ENCODE peak calls at places on chromosome 14, in ten cellular contexts. T is Calu3, A is psoas muscle, N is fibroblast of the aortic adventitia, D is fibroblast of mammary gland, H is lower leg skin, P is AG10803, R is fibroblast of lung, F is lower lobe of right lung, B is left ventricle myocardium inferior. Y is an unnamed sample.

GRCh38 chr14:61034416-61035100 is 53.5 kb downstream of the SLC38A6 start:
- DNase-seq in B (no peak), T (peak), D (no peak), P (no peak), H (no peak), A (no peak), R (no peak), N (no peak), F (peak), Y (no peak)

GRCh38 chr14:102579696-102580551 is 12.5 kb upstream of the RCOR1 start:
- DNase-seq in H (peak), T (no peak), F (peak), R (peak), N (peak), B (no peak), A (peak), P (peak), D (peak), Y (no peak)

GRCh38 chr14:86166541-86166940 is 636.6 kb downstream of the FLRT2 start:
- DNase-seq in P (no peak), T (no peak), N (no peak), F (no peak), B (no peak), H (no peak), A (no peak), R (no peak), D (no peak), Y (no peak)

GRCh38 chr14:56487761-56488160 is 91.8 kb upstream of the TMEM260 start:
- DNase-seq in N (peak), H (no peak), T (no peak), R (peak), B (no peak), D (peak), F (no peak), P (peak), A (no peak), Y (no peak)

GRCh38 chr14:94213021-94213420 is 38.9 kb downstream of the PPP4R4 start:
- DNase-seq in H (no peak), F (no peak), A (no peak), B (no peak), N (peak), P (peak), R (peak), D (peak), T (no peak), Y (no peak)

GRCh38 chr14:71591929-71592328 is 340.3 kb upstream of the RGS6 start:
- DNase-seq in F (no peak), N (peak), D (peak), B (no peak), T (peak), A (no peak), H (no peak), R (peak), P (peak), Y (no peak)

GRCh38 chr14:105899657-105900397 is 373.4 kb downstream of the TMEM121 start:
- DNase-seq in P (no peak), F (no peak), H (no peak), R (no peak), B (no peak), N (no peak), D (no peak), T (no peak), A (no peak), Y (no peak)

GRCh38 chr14:75700295-75700694 is 39.2 kb downstream of the TTLL5 start:
- DNase-seq in T (no peak), F (peak), H (no peak), D (no peak), P (no peak), R (no peak), B (no peak), N (no peak), A (no peak), Y (no peak)

GRCh38 chr14:104460920-104461651 is 118.5 kb upstream of the C14orf180 start:
- DNase-seq in P (no peak), N (no peak), H (no peak), T (no peak), R (no peak), A (no peak), F (peak), B (no peak), D (no peak), Y (peak)

GRCh38 chr14:99568567-99569560 is 35.1 kb downstream of the CCDC85C start:
- DNase-seq in N (peak), H (peak), A (no peak), F (no peak), T (no peak), D (no peak), B (peak), R (peak), P (peak), Y (no peak)

GRCh38 chr14:68612049-68612448 is 180.8 kb downstream of the ZFP36L1 start:
- DNase-seq in F (no peak), H (no peak), T (no peak), R (no peak), N (peak), P (peak), B (peak), A (peak), D (no peak), Y (no peak)

GRCh38 chr14:54798465-54799124 is 104.0 kb downstream of the GCH1 start:
- DNase-seq in P (no peak), F (no peak), B (no peak), A (no peak), N (no peak), D (no peak), R (no peak), T (no peak), H (no peak), Y (no peak)

GRCh38 chr14:32697704-32698103 is 241.0 kb upstream of the NPAS3 start:
- DNase-seq in F (no peak), H (no peak), D (peak), P (peak), R (peak), T (no peak), B (no peak), A (no peak), N (peak), Y (no peak)

GRCh38 chr14:42930058-42930457 is 1323.4 kb downstream of the LRFN5 start:
- DNase-seq in B (peak), F (no peak), N (no peak), P (no peak), T (no peak), A (no peak), R (no peak), D (peak), H (peak), Y (no peak)

GRCh38 chr14:50796391-50796790 is 34.6 kb downstream of the NIN start:
- DNase-seq in T (no peak), R (no peak), H (no peak), P (no peak), N (no peak), F (no peak), B (no peak), A (no peak), D (no peak), Y (no peak)

GRCh38 chr14:95623195-95623594 is 63.0 kb upstream of the TCL1B start:
- DNase-seq in N (peak), H (no peak), P (peak), R (no peak), D (no peak), B (no peak), T (no peak), A (no peak), F (no peak), Y (no peak)

GRCh38 chr14:104311358-104311757 is 173.0 kb downstream of the KIF26A start:
- DNase-seq in B (no peak), T (no peak), P (no peak), R (no peak), A (no peak), H (no peak), D (no peak), F (no peak), N (no peak), Y (no peak)

GRCh38 chr14:68563256-68564131 is 229.4 kb downstream of the ZFP36L1 start:
- DNase-seq in N (peak), A (no peak), R (peak), P (peak), B (no peak), F (no peak), H (no peak), T (no peak), D (peak), Y (no peak)

GRCh38 chr14:75984674-75985073 is 889 bp upstream of the IFT43 start:
- DNase-seq in A (no peak), H (no peak), R (no peak), F (no peak), N (no peak), P (no peak), T (no peak), B (no peak), D (no peak), Y (no peak)

GRCh38 chr14:74425525-74426201 is 347 bp downstream of the SYNDIG1L start:
- DNase-seq in B (peak), P (no peak), R (peak), N (no peak), T (peak), D (no peak), F (no peak), A (peak), H (no peak), Y (peak)

GRCh38 chr14:55957950-55958349 is 160.3 kb upstream of the PELI2 start:
- DNase-seq in H (no peak), P (no peak), B (no peak), R (peak), F (no peak), A (no peak), D (no peak), N (no peak), T (no peak), Y (no peak)

GRCh38 chr14:104925941-104926609 is 1.4 kb downstream of the PLD4 start:
- DNase-seq in P (no peak), F (peak), A (no peak), D (no peak), B (no peak), H (no peak), R (peak), T (no peak), N (no peak), Y (no peak)

GRCh38 chr14:86761611-86762010 is 1231.4 kb downstream of the GALC start:
- DNase-seq in N (no peak), D (no peak), T (no peak), R (no peak), A (no peak), H (no peak), B (no peak), F (no peak), P (no peak), Y (no peak)

GRCh38 chr14:95499354-95499750 is 17.1 kb downstream of the SYNE3 start:
- DNase-seq in F (no peak), A (no peak), N (no peak), B (no peak), P (no peak), T (no peak), D (no peak), R (no peak), H (no peak), Y (no peak)

GRCh38 chr14:77123381-77124344 is 17.9 kb downstream of the ZDHHC22 start:
- DNase-seq in D (no peak), R (no peak), P (no peak), F (peak), H (peak), B (peak), N (no peak), A (no peak), T (peak), Y (peak)

GRCh38 chr14:93009471-93010117 is 86.6 kb downstream of the CHGA start:
- DNase-seq in H (peak), D (peak), B (peak), P (peak), F (no peak), T (no peak), N (no peak), R (no peak), A (peak), Y (no peak)

GRCh38 chr14:103136388-103137271 is 13.4 kb downstream of the TNFAIP2 start:
- DNase-seq in A (peak), H (no peak), F (peak), N (peak), R (peak), B (no peak), D (peak), T (no peak), P (peak), Y (no peak)

GRCh38 chr14:79369359-79370332 is 841.7 kb downstream of the DIO2 start:
- DNase-seq in D (peak), H (no peak), T (no peak), P (peak), A (no peak), R (peak), B (no peak), F (no peak), N (peak), Y (no peak)
- TF ChIP-seq CTCF in D (peak), H (no peak), T (no peak), P (peak), A (no peak), R (peak), B (no peak), F (no peak), N (peak), Y (no peak)

GRCh38 chr14:38255408-38255672 is 553 bp downstream of the CLEC14A start:
- DNase-seq in A (no peak), H (no peak), P (no peak), D (no peak), T (no peak), N (no peak), R (no peak), F (peak), B (peak), Y (peak)

GRCh38 chr14:38257500-38257899 is 1.6 kb upstream of the CLEC14A start:
- DNase-seq in D (no peak), T (no peak), P (no peak), H (no peak), F (no peak), B (no peak), N (no peak), A (no peak), R (peak), Y (no peak)

GRCh38 chr14:38255673-38256357 is at the start of gene CLEC14A:
- DNase-seq in A (peak), H (no peak), F (peak), P (peak), B (peak), D (no peak), R (peak), T (no peak), N (no peak), Y (peak)

GRCh38 chr14:38254565-38255407 is 1.1 kb downstream of the CLEC14A start:
- DNase-seq in A (peak), B (peak), H (no peak), T (no peak), N (no peak), R (peak), P (peak), D (no peak), F (no peak), Y (no peak)

DNA sequence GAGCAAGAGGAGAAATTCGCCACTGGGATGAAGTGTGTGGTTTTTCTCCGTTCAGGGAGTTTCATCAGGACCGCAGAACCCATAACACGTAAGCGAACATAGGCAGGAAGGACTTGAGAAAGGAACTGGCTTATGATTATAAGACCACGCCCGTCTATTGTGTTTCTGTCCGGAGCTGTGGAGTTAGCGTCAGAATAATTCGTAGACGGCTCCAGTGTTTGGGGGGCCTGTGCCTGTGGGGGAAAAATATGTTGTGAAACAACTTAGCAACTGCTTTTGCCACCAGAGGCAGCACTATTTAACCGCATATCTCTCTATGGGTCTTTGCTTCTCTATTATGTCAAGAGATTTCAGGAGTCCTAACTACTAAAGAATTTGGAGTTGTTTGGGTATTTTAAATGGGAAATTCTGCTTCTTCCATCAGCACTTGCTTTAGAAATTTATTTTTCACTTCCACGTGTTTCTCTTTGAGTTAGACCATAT is 506 bp upstream of the CLEC14A start:
- DNase-seq in R (no peak), N (peak), P (peak), F (no peak), D (peak), B (no peak), T (no peak), H (peak), A (no peak), Y (no peak)
- TF ChIP-seq CTCF in R (peak), N (peak), P (peak), F (peak), D (no peak), B (peak), T (no peak), H (no peak), A (peak), Y (no peak)

GRCh38 chr14:63902375-63902976 is 49.7 kb downstream of the SYNE2 start:
- DNase-seq in A (no peak), D (no peak), R (no peak), N (no peak), P (no peak), T (no peak), H (no peak), F (no peak), B (no peak), Y (no peak)

GRCh38 chr14:63905370-63905769 is 52.6 kb downstream of the SYNE2 start:
- DNase-seq in R (no peak), P (no peak), F (no peak), N (no peak), D (no peak), A (no peak), T (no peak), H (no peak), B (no peak), Y (no peak)

GRCh38 chr14:63901434-63902085 is 48.8 kb downstream of the SYNE2 start:
- DNase-seq in N (peak), F (no peak), H (no peak), T (no peak), P (peak), A (no peak), R (peak), D (peak), B (no peak), Y (no peak)

GRCh38 chr14:63908667-63909264 is 56.0 kb downstream of the SYNE2 start:
- DNase-seq in N (no peak), R (no peak), F (no peak), H (no peak), B (no peak), T (no peak), D (no peak), A (no peak), P (no peak), Y (no peak)

GRCh38 chr14:63904724-63905123 is 51.9 kb downstream of the SYNE2 start:
- DNase-seq in T (no peak), B (no peak), R (no peak), H (no peak), N (no peak), A (no peak), D (no peak), P (no peak), F (no peak), Y (no peak)
- TF ChIP-seq CTCF in T (no peak), B (no peak), R (no peak), H (no peak), N (no peak), A (no peak), D (no peak), P (no peak), F (no peak), Y (no peak)

GRCh38 chr14:90720832-90721231 is 95.4 kb downstream of the TTC7B start:
- DNase-seq in H (no peak), T (no peak), B (no peak), N (no peak), F (no peak), A (no peak), R (no peak), P (no peak), D (no peak), Y (no peak)
- TF ChIP-seq CTCF in H (no peak), T (no peak), B (no peak), N (no peak), F (no peak), A (no peak), R (no peak), P (no peak), D (no peak), Y (no peak)